ENCODE peak calls at places on chromosomes 3 and 15, in six cellular contexts. H, K, L, V, R and P are unnamed samples.
A peak's percentile ranks its signal among the peaks of the same experiment; 100 is the strongest.

GRCh38 chr3:55467099-55467498 is 20.0 kb downstream of the WNT5A start:
- DNase-seq in H (peak; percentile 57), K (no peak), L (peak; percentile 69), V (no peak), R (no peak), P (peak; percentile 39)

GRCh38 chr3:171860830-171861535 is 17.8 kb downstream of the TMEM212 start:
- DNase-seq in H (peak; percentile 46), K (peak; percentile 27), L (peak; percentile 98), V (no peak), R (no peak), P (no peak)

GRCh38 chr3:169295126-169295525 is 368.4 kb downstream of the MECOM start:
- DNase-seq in H (no peak), K (no peak), L (peak; percentile 61), V (no peak), R (peak; percentile 23), P (no peak)

GRCh38 chr3:42493798-42494151 is 8.7 kb upstream of the VIPR1 start:
- DNase-seq in H (no peak), K (no peak), L (no peak), V (peak; percentile 10), R (no peak), P (no peak)

GRCh38 chr15:49718234-49718633 is 97.4 kb downstream of the DTWD1 start:
- DNase-seq in H (peak; percentile 71), K (no peak), L (peak; percentile 82), V (no peak), R (no peak), P (peak; percentile 20)

GRCh38 chr3:47019201-47019600 is 39.7 kb downstream of the NBEAL2 start:
- DNase-seq in H (no peak), K (no peak), L (no peak), V (no peak), R (no peak), P (no peak)

GRCh38 chr3:170038434-170039110 is 777 bp downstream of the GPR160 start:
- DNase-seq in H (no peak), K (no peak), L (no peak), V (no peak), R (peak; percentile 42), P (no peak)

GRCh38 chr3:42490243-42490642 is 12.2 kb upstream of the VIPR1 start:
- DNase-seq in H (no peak), K (peak; percentile 69), L (peak; percentile 10), V (peak; percentile 88), R (no peak), P (no peak)

GRCh38 chr3:33582234-33582633 is 135.8 kb downstream of the CLASP2 start:
- DNase-seq in H (no peak), K (no peak), L (no peak), V (no peak), R (no peak), P (no peak)

GRCh38 chr15:100671858-100672543 is 69.6 kb downstream of the ASB7 start:
- DNase-seq in H (no peak), K (peak; percentile 64), L (peak; percentile 68), V (no peak), R (no peak), P (peak; percentile 23)

GRCh38 chr3:127674793-127675189 is 2.0 kb downstream of the ABTB1 start:
- DNase-seq in H (no peak), K (no peak), L (no peak), V (no peak), R (no peak), P (no peak)

GRCh38 chr3:49609815-49610214 is 55.5 kb downstream of the BSN start:
- DNase-seq in H (no peak), K (no peak), L (no peak), V (no peak), R (no peak), P (no peak)

GRCh38 chr3:139281512-139282196 is 62.2 kb upstream of the MRPS22 start:
- DNase-seq in H (peak; percentile 48), K (no peak), L (no peak), V (no peak), R (no peak), P (no peak)

GRCh38 chr15:32909431-32909830 is 191.6 kb downstream of the GREM1 start:
- DNase-seq in H (no peak), K (no peak), L (peak; percentile 25), V (no peak), R (no peak), P (peak; percentile 49)

GRCh38 chr15:47184003-47184404 is 533.3 kb upstream of the SEMA6D start:
- DNase-seq in H (no peak), K (no peak), L (no peak), V (no peak), R (peak; percentile 61), P (no peak)

GRCh38 chr15:74725241-74725774 is at the start of gene CYP1A1:
- DNase-seq in H (no peak), K (peak; percentile 33), L (peak; percentile 3), V (no peak), R (peak; percentile 30), P (no peak)

GRCh38 chr3:149227591-149228268 is 6.1 kb upstream of the CP start:
- DNase-seq in H (no peak), K (no peak), L (no peak), V (no peak), R (no peak), P (no peak)

GRCh38 chr15:55357774-55358173 is 38.8 kb downstream of the PIGB start:
- DNase-seq in H (peak; percentile 20), K (peak; percentile 23), L (peak; percentile 12), V (no peak), R (no peak), P (no peak)

GRCh38 chr3:196757876-196758739 is 18.5 kb downstream of the PAK2 start:
- DNase-seq in H (no peak), K (no peak), L (peak; percentile 71), V (no peak), R (no peak), P (peak; percentile 97)

GRCh38 chr3:72458365-72458764 is 389.9 kb downstream of the SHQ1 start:
- DNase-seq in H (no peak), K (no peak), L (no peak), V (peak; percentile 29), R (no peak), P (no peak)

GRCh38 chr3:187955076-187955952 is 198.6 kb upstream of the LPP start:
- DNase-seq in H (peak; percentile 82), K (peak; percentile 93), L (peak; percentile 87), V (peak; percentile 21), R (no peak), P (no peak)

GRCh38 chr3:191094057-191094456 is 105.0 kb upstream of the OSTN start:
- DNase-seq in H (peak; percentile 73), K (no peak), L (peak; percentile 61), V (no peak), R (no peak), P (no peak)

GRCh38 chr15:100873029-100873677 is 6.5 kb upstream of the ALDH1A3 start:
- DNase-seq in H (peak; percentile 92), K (peak; percentile 84), L (peak; percentile 93), V (peak; percentile 78), R (no peak), P (peak; percentile 64)

GRCh38 chr3:67329358-67329757 is 325.1 kb downstream of the SUCLG2 start:
- DNase-seq in H (no peak), K (no peak), L (no peak), V (no peak), R (no peak), P (no peak)

GRCh38 chr3:89617706-89618105 is 510.3 kb downstream of the EPHA3 start:
- DNase-seq in H (no peak), K (no peak), L (no peak), V (no peak), R (no peak), P (no peak)

GRCh38 chr3:45011756-45012441 is 14.2 kb upstream of the CLEC3B start:
- DNase-seq in H (peak; percentile 79), K (peak; percentile 32), L (peak; percentile 95), V (peak; percentile 58), R (no peak), P (no peak)

GRCh38 chr3:109863701-109864100 is 526.4 kb upstream of the DPPA4 start:
- DNase-seq in H (no peak), K (no peak), L (no peak), V (no peak), R (no peak), P (no peak)

GRCh38 chr3:128112406-128112968 is 11.1 kb downstream of the RUVBL1 start:
- DNase-seq in H (peak; percentile 71), K (peak; percentile 86), L (peak; percentile 85), V (peak; percentile 36), R (no peak), P (no peak)